ENCODE peak calls at places on chromosomes 4 and X, in seven cellular contexts. One of them, this sample, is unnamed.

GRCh38 chrX:74557378-74557777 is 57.0 kb downstream of the RLIM start:
- DNase-seq in BJ: no peak
- DNase-seq in AG04449: no peak
- DNase-seq in heart right ventricle: no peak
- DNase-seq in OCI-LY7: no peak
- DNase-seq in breast epithelium: no peak
- DNase-seq in thyroid gland: no peak
- DNase-seq in this sample: no peak

GRCh38 chr4:161188578-161188977 is 975.2 kb downstream of the FSTL5 start:
- DNase-seq in AG04449: no peak
- DNase-seq in OCI-LY7: no peak
- DNase-seq in heart right ventricle: no peak
- DNase-seq in BJ: no peak
- DNase-seq in thyroid gland: no peak
- DNase-seq in breast epithelium: no peak
- DNase-seq in this sample: no peak

GRCh38 chrX:112058255-112058654 is 24.3 kb downstream of the TRPC5 start:
- DNase-seq in AG04449: no peak
- DNase-seq in OCI-LY7: no peak
- DNase-seq in BJ: no peak
- DNase-seq in breast epithelium: no peak
- DNase-seq in heart right ventricle: no peak
- DNase-seq in thyroid gland: no peak
- DNase-seq in this sample: no peak

GRCh38 chr4:5470318-5470889 is 238.0 kb downstream of the EVC2 start:
- DNase-seq in heart right ventricle: no peak
- DNase-seq in AG04449: no peak
- DNase-seq in BJ: no peak
- DNase-seq in breast epithelium: peak
- DNase-seq in OCI-LY7: no peak
- DNase-seq in thyroid gland: no peak
- DNase-seq in this sample: no peak

GRCh38 chrX:72621619-72622485 is 49.2 kb upstream of the HDAC8 start:
- DNase-seq in breast epithelium: no peak
- DNase-seq in thyroid gland: no peak
- DNase-seq in heart right ventricle: no peak
- DNase-seq in BJ: no peak
- DNase-seq in AG04449: no peak
- DNase-seq in OCI-LY7: no peak
- DNase-seq in this sample: no peak

GRCh38 chr4:13570916-13571315 is 26.6 kb upstream of the NKX3-2 start:
- DNase-seq in thyroid gland: no peak
- DNase-seq in OCI-LY7: no peak
- DNase-seq in breast epithelium: no peak
- DNase-seq in BJ: no peak
- DNase-seq in AG04449: no peak
- DNase-seq in heart right ventricle: no peak
- DNase-seq in this sample: no peak

GRCh38 chr4:78545275-78546246 is 6.0 kb upstream of the ANXA3 start:
- DNase-seq in thyroid gland: no peak
- DNase-seq in BJ: no peak
- DNase-seq in OCI-LY7: no peak
- DNase-seq in AG04449: no peak
- DNase-seq in heart right ventricle: no peak
- DNase-seq in breast epithelium: no peak
- DNase-seq in this sample: no peak

GRCh38 chrX:140064993-140065392 is 99.7 kb upstream of the CXorf66 start:
- DNase-seq in thyroid gland: peak
- DNase-seq in heart right ventricle: no peak
- DNase-seq in BJ: no peak
- DNase-seq in breast epithelium: no peak
- DNase-seq in OCI-LY7: no peak
- DNase-seq in AG04449: no peak
- DNase-seq in this sample: no peak

GRCh38 chr4:138111462-138112000 is 130.6 kb downstream of the SLC7A11 start:
- DNase-seq in AG04449: no peak
- DNase-seq in OCI-LY7: no peak
- DNase-seq in breast epithelium: no peak
- DNase-seq in heart right ventricle: no peak
- DNase-seq in BJ: no peak
- DNase-seq in thyroid gland: no peak
- DNase-seq in this sample: no peak

GRCh38 chrX:153333271-153333670 is 682 bp upstream of the ZNF275 start:
- DNase-seq in thyroid gland: no peak
- DNase-seq in heart right ventricle: no peak
- DNase-seq in OCI-LY7: no peak
- DNase-seq in breast epithelium: no peak
- DNase-seq in BJ: peak
- DNase-seq in AG04449: peak
- DNase-seq in this sample: no peak

GRCh38 chr4:173170210-173170778 is 1.7 kb downstream of the GALNT7 start:
- DNase-seq in BJ: no peak
- DNase-seq in thyroid gland: no peak
- DNase-seq in OCI-LY7: no peak
- DNase-seq in heart right ventricle: no peak
- DNase-seq in AG04449: no peak
- DNase-seq in breast epithelium: no peak
- DNase-seq in this sample: no peak

GRCh38 chr4:159764343-159764952 is 661.6 kb downstream of the RAPGEF2 start:
- DNase-seq in OCI-LY7: peak
- DNase-seq in breast epithelium: no peak
- DNase-seq in heart right ventricle: no peak
- DNase-seq in thyroid gland: no peak
- DNase-seq in BJ: peak
- DNase-seq in AG04449: no peak
- DNase-seq in this sample: peak

GRCh38 chr4:3371038-3371437 is 70.7 kb upstream of the HGFAC start:
- DNase-seq in heart right ventricle: no peak
- DNase-seq in breast epithelium: no peak
- DNase-seq in OCI-LY7: no peak
- DNase-seq in BJ: no peak
- DNase-seq in thyroid gland: no peak
- DNase-seq in AG04449: no peak
- DNase-seq in this sample: no peak

GRCh38 chrX:107826286-107827136 is 845 bp downstream of the MID2 start:
- DNase-seq in AG04449: no peak
- DNase-seq in OCI-LY7: no peak
- DNase-seq in thyroid gland: peak
- DNase-seq in breast epithelium: peak
- DNase-seq in heart right ventricle: peak
- DNase-seq in BJ: no peak
- DNase-seq in this sample: peak

GRCh38 chr4:151417164-151417571 is 8.2 kb downstream of the FHIP1A start:
- DNase-seq in thyroid gland: no peak
- DNase-seq in breast epithelium: no peak
- DNase-seq in OCI-LY7: no peak
- DNase-seq in BJ: no peak
- DNase-seq in heart right ventricle: no peak
- DNase-seq in AG04449: no peak
- DNase-seq in this sample: no peak

GRCh38 chr4:186015212-186015817 is 53.6 kb upstream of the TLR3 start:
- DNase-seq in OCI-LY7: no peak
- DNase-seq in BJ: no peak
- DNase-seq in heart right ventricle: no peak
- DNase-seq in AG04449: no peak
- DNase-seq in thyroid gland: no peak
- DNase-seq in breast epithelium: no peak
- DNase-seq in this sample: no peak

GRCh38 chrX:72107320-72107719 is 24.4 kb downstream of the RTL5 start:
- DNase-seq in OCI-LY7: no peak
- DNase-seq in breast epithelium: no peak
- DNase-seq in AG04449: no peak
- DNase-seq in BJ: no peak
- DNase-seq in heart right ventricle: no peak
- DNase-seq in thyroid gland: no peak
- DNase-seq in this sample: no peak

GRCh38 chr4:77911091-77911490 is 48.5 kb downstream of the MRPL1 start:
- DNase-seq in OCI-LY7: no peak
- DNase-seq in AG04449: no peak
- DNase-seq in heart right ventricle: no peak
- DNase-seq in breast epithelium: no peak
- DNase-seq in BJ: no peak
- DNase-seq in thyroid gland: no peak
- DNase-seq in this sample: no peak

GRCh38 chr4:104235966-104236365 is 258.7 kb downstream of the CXXC4 start:
- DNase-seq in AG04449: no peak
- DNase-seq in heart right ventricle: no peak
- DNase-seq in BJ: no peak
- DNase-seq in OCI-LY7: no peak
- DNase-seq in thyroid gland: no peak
- DNase-seq in breast epithelium: no peak
- DNase-seq in this sample: no peak

GRCh38 chr4:119493419-119493818 is 135.2 kb downstream of the PDE5A start:
- DNase-seq in heart right ventricle: no peak
- DNase-seq in AG04449: no peak
- DNase-seq in thyroid gland: no peak
- DNase-seq in OCI-LY7: peak
- DNase-seq in BJ: no peak
- DNase-seq in breast epithelium: no peak
- DNase-seq in this sample: no peak

GRCh38 chrX:6904178-6904577 is 243.3 kb upstream of the STS start:
- DNase-seq in breast epithelium: no peak
- DNase-seq in OCI-LY7: no peak
- DNase-seq in thyroid gland: no peak
- DNase-seq in heart right ventricle: no peak
- DNase-seq in BJ: no peak
- DNase-seq in AG04449: no peak
- DNase-seq in this sample: no peak

GRCh38 chr4:147853706-147854105 is 121.8 kb downstream of the ARHGAP10 start:
- DNase-seq in BJ: peak
- DNase-seq in thyroid gland: no peak
- DNase-seq in OCI-LY7: no peak
- DNase-seq in breast epithelium: no peak
- DNase-seq in heart right ventricle: no peak
- DNase-seq in AG04449: no peak
- DNase-seq in this sample: no peak

GRCh38 chrX:108122748-108123147 is 31.2 kb downstream of the ATG4A start:
- DNase-seq in BJ: peak
- DNase-seq in heart right ventricle: no peak
- DNase-seq in breast epithelium: no peak
- DNase-seq in OCI-LY7: no peak
- DNase-seq in thyroid gland: no peak
- DNase-seq in AG04449: peak
- DNase-seq in this sample: no peak

GRCh38 chr4:6573986-6574746 is 823 bp upstream of the MAN2B2 start:
- DNase-seq in AG04449: no peak
- DNase-seq in BJ: no peak
- DNase-seq in breast epithelium: no peak
- DNase-seq in OCI-LY7: peak
- DNase-seq in heart right ventricle: no peak
- DNase-seq in thyroid gland: no peak
- DNase-seq in this sample: no peak
- TF ChIP-seq CTCF in AG04449: no peak
- TF ChIP-seq CTCF in BJ: no peak
- TF ChIP-seq CTCF in breast epithelium: no peak
- TF ChIP-seq CTCF in OCI-LY7: no peak
- TF ChIP-seq CTCF in heart right ventricle: no peak
- TF ChIP-seq CTCF in thyroid gland: no peak
- TF ChIP-seq CTCF in this sample: no peak

DNA sequence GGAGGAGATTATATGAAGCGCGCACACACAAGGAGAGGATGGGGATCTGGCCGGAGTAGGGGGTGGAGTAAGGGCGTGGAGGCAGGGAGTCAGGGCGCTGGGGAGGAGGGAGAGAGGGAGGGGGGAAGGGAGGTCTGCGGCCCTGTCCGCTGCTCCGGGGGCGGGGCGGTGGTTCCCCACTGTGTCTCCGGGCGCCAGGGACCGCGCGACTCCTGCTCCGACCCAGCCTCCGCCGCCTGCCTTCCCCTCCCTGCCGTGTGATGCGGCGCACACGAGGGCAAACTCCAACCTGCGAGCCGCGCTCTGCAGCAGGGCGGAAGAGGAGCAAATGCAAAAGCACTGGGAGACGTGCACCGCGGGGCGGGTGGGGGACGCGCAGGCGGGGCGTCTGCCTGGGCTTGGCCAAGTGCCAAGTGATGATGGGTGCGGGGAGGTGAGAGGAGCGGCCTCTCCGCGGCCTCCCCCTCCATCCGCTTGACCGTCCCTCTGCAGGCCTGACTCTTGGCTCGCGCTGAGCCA is at the start of gene DCHS2:
- DNase-seq in AG04449: no peak
- DNase-seq in breast epithelium: no peak
- DNase-seq in thyroid gland: peak
- DNase-seq in heart right ventricle: peak
- DNase-seq in BJ: no peak
- DNase-seq in OCI-LY7: no peak
- DNase-seq in this sample: no peak
- H3K4me3 ChIP-seq in AG04449: peak
- H3K4me3 ChIP-seq in breast epithelium: peak
- H3K4me3 ChIP-seq in thyroid gland: peak
- H3K4me3 ChIP-seq in heart right ventricle: peak
- H3K4me3 ChIP-seq in BJ: peak
- H3K4me3 ChIP-seq in OCI-LY7: no peak
- H3K4me3 ChIP-seq in this sample: no peak

GRCh38 chrX:137482136-137482535 is 83.8 kb upstream of the ZIC3 start:
- DNase-seq in AG04449: no peak
- DNase-seq in BJ: no peak
- DNase-seq in breast epithelium: no peak
- DNase-seq in heart right ventricle: no peak
- DNase-seq in OCI-LY7: no peak
- DNase-seq in thyroid gland: no peak
- DNase-seq in this sample: no peak
- TF ChIP-seq CTCF in AG04449: no peak
- TF ChIP-seq CTCF in BJ: no peak
- TF ChIP-seq CTCF in breast epithelium: no peak
- TF ChIP-seq CTCF in heart right ventricle: no peak
- TF ChIP-seq CTCF in OCI-LY7: no peak
- TF ChIP-seq CTCF in thyroid gland: no peak
- TF ChIP-seq CTCF in this sample: no peak

GRCh38 chr4:64715741-64716140 is 306.5 kb upstream of the TECRL start:
- DNase-seq in AG04449: no peak
- DNase-seq in heart right ventricle: no peak
- DNase-seq in BJ: no peak
- DNase-seq in OCI-LY7: no peak
- DNase-seq in thyroid gland: no peak
- DNase-seq in breast epithelium: no peak
- DNase-seq in this sample: no peak

GRCh38 chr4:64721106-64721505 is 311.9 kb upstream of the TECRL start:
- DNase-seq in OCI-LY7: no peak
- DNase-seq in BJ: no peak
- DNase-seq in heart right ventricle: no peak
- DNase-seq in AG04449: no peak
- DNase-seq in breast epithelium: no peak
- DNase-seq in thyroid gland: no peak
- DNase-seq in this sample: no peak

GRCh38 chr4:64713256-64713840 is 304.1 kb upstream of the TECRL start:
- DNase-seq in thyroid gland: no peak
- DNase-seq in OCI-LY7: peak
- DNase-seq in AG04449: no peak
- DNase-seq in heart right ventricle: no peak
- DNase-seq in BJ: no peak
- DNase-seq in breast epithelium: no peak
- DNase-seq in this sample: peak

GRCh38 chr4:64718091-64718490 is 308.8 kb upstream of the TECRL start:
- DNase-seq in BJ: no peak
- DNase-seq in thyroid gland: no peak
- DNase-seq in AG04449: no peak
- DNase-seq in heart right ventricle: no peak
- DNase-seq in OCI-LY7: no peak
- DNase-seq in breast epithelium: no peak
- DNase-seq in this sample: no peak
- H3K4me3 ChIP-seq in BJ: no peak
- H3K4me3 ChIP-seq in thyroid gland: no peak
- H3K4me3 ChIP-seq in AG04449: no peak
- H3K4me3 ChIP-seq in heart right ventricle: no peak
- H3K4me3 ChIP-seq in OCI-LY7: no peak
- H3K4me3 ChIP-seq in breast epithelium: no peak
- H3K4me3 ChIP-seq in this sample: no peak

GRCh38 chr4:54217642-54218486 is 11.2 kb upstream of the PDGFRA start:
- DNase-seq in thyroid gland: peak
- DNase-seq in AG04449: no peak
- DNase-seq in BJ: peak
- DNase-seq in OCI-LY7: peak
- DNase-seq in heart right ventricle: peak
- DNase-seq in breast epithelium: peak
- DNase-seq in this sample: peak
- TF ChIP-seq CTCF in thyroid gland: peak
- TF ChIP-seq CTCF in AG04449: peak
- TF ChIP-seq CTCF in BJ: peak
- TF ChIP-seq CTCF in OCI-LY7: peak
- TF ChIP-seq CTCF in heart right ventricle: peak
- TF ChIP-seq CTCF in breast epithelium: peak
- TF ChIP-seq CTCF in this sample: peak